ENCODE peak calls at places on chromosomes 13 and 19, in four cellular contexts. P, L, V and J are unnamed samples.

GRCh38 chr13:59038824-59039223 is 1124.9 kb downstream of the DIAPH3 start:
- DNase-seq in P (no peak), L (no peak), V (no peak), J (no peak)

GRCh38 chr13:39876258-39876657 is 220.8 kb downstream of the COG6 start:
- DNase-seq in P (no peak), L (no peak), V (no peak), J (no peak)

GRCh38 chr19:46408611-46409039 is 4.7 kb downstream of the CCDC8 start:
- DNase-seq in P (peak; percentile 88), L (peak; percentile 84), V (peak; percentile 78), J (peak; percentile 90)

GRCh38 chr13:60707878-60708277 is 310.9 kb downstream of the TDRD3 start:
- DNase-seq in P (no peak), L (no peak), V (no peak), J (no peak)

GRCh38 chr13:36217456-36217855 is 3.1 kb upstream of the SOHLH2 start:
- DNase-seq in P (no peak), L (no peak), V (no peak), J (no peak)

GRCh38 chr13:103236213-103236612 is 170.0 kb upstream of the SLC10A2 start:
- DNase-seq in P (no peak), L (no peak), V (no peak), J (no peak)

GRCh38 chr19:17289489-17289888 is 7.8 kb downstream of the ANKLE1 start:
- DNase-seq in P (peak; percentile 80), L (peak; percentile 80), V (peak; percentile 77), J (peak; percentile 79)

GRCh38 chr13:51821666-51822065 is 17.7 kb upstream of the DHRS12 start:
- DNase-seq in P (no peak), L (no peak), V (no peak), J (no peak)

GRCh38 chr19:16252459-16253205 is 54.9 kb downstream of the AP1M1 start:
- DNase-seq in P (peak; percentile 67), L (peak; percentile 38), V (no peak), J (no peak)

GRCh38 chr19:41302624-41303351 is 7.2 kb upstream of the CCDC97 start:
- DNase-seq in P (no peak), L (no peak), V (no peak), J (peak; percentile 69)

GRCh38 chr19:50537769-50538230 is 24.1 kb upstream of the ASPDH start:
- DNase-seq in P (peak; percentile 86), L (peak; percentile 79), V (peak; percentile 83), J (peak; percentile 88)

GRCh38 chr19:1421958-1422305 is 14.5 kb downstream of the DAZAP1 start:
- DNase-seq in P (no peak), L (no peak), V (no peak), J (no peak)

GRCh38 chr19:1418951-1419735 is 11.8 kb downstream of the DAZAP1 start:
- DNase-seq in P (no peak), L (no peak), V (no peak), J (no peak)

GRCh38 chr19:1422360-1422759 is 15.0 kb downstream of the DAZAP1 start:
- DNase-seq in P (no peak), L (no peak), V (no peak), J (no peak)

GRCh38 chr19:1421218-1421957 is 14.0 kb downstream of the DAZAP1 start:
- DNase-seq in P (no peak), L (no peak), V (no peak), J (no peak)

DNA sequence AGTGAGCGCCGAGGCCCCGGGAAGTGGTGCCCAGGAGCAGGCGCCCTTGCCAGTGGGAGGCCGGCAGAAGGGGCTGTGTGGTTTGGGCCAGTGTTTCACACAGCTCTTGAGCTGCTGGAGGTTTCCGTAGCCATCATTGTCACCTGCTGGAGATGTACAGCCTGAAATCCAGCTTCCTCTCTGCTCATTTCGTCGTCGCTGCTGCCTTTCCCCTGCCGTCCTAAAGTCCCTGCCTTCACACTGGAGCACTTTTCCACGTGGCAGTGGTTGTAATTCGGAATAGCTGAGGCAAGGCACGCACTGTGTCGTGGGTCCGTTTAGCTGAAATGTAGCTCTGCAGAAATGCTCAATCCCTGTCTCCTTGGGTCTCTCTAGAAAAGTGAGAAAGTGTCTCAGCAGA is 13.2 kb downstream of the DAZAP1 start:
- DNase-seq in P (no peak), L (no peak), V (no peak), J (no peak)
- H3K36me3 ChIP-seq in P (peaks cover 75% of the 10 kb centered on the region), L (peaks cover 60% of the 10 kb centered on the region), V (peaks cover 5% of the 10 kb centered on the region), J (peaks cover 72% of the 10 kb centered on the region)

GRCh38 chr19:34393031-34393430 is 11.2 kb upstream of the PDCD2L start:
- DNase-seq in P (no peak), L (no peak), V (no peak), J (no peak)
- H3K36me3 ChIP-seq in P (peaks cover 95% of the 10 kb centered on the region), L (peaks cover 100% of the 10 kb centered on the region), V (peaks cover 4% of the 10 kb centered on the region), J (peaks cover 71% of the 10 kb centered on the region)

GRCh38 chr19:1388637-1389026 is 4.9 kb downstream of the NDUFS7 start:
- DNase-seq in P (no peak), L (no peak), V (no peak), J (no peak)

GRCh38 chr19:1389033-1389940 is 5.6 kb downstream of the NDUFS7 start:
- DNase-seq in P (no peak), L (no peak), V (no peak), J (no peak)

GRCh38 chr19:1385816-1386215 is 2.1 kb downstream of the NDUFS7 start:
- DNase-seq in P (no peak), L (no peak), V (no peak), J (no peak)

GRCh38 chr19:1386945-1387683 is 3.4 kb downstream of the NDUFS7 start:
- DNase-seq in P (no peak), L (no peak), V (no peak), J (no peak)

GRCh38 chr19:1387684-1388636 is 4.3 kb downstream of the NDUFS7 start:
- DNase-seq in P (no peak), L (peak; percentile 40), V (no peak), J (no peak)
- H3K36me3 ChIP-seq in P (peaks cover 49% of the 10 kb centered on the region), L (peaks cover 60% of the 10 kb centered on the region), V (no peaks in the 10 kb centered on the region), J (peaks cover 38% of the 10 kb centered on the region)

DNA sequence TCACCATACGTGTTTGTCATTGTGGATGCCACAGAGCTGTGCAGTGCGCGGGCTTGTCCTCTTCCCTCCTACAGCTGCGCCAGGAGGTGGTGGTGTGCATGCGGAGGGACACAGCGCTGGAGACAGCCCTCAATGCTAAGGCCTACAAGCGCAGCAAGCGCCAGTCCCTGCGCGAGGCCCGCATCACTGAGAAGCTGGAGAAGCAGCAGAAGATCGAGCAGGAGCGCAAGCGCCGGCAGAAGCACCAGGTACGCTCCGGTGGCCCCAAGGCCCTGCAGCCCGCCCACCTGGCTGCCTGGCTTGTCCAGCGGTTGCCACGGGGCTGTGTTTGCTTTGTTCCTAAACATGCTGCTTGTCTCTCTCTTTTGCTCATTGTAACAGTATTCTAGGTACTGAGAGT is 30.2 kb downstream of the SMARCA4 start:
- DNase-seq in P (no peak), L (no peak), V (no peak), J (no peak)
- H3K36me3 ChIP-seq in P (peaks cover 98% of the 10 kb centered on the region), L (peaks cover 96% of the 10 kb centered on the region), V (peaks cover 7% of the 10 kb centered on the region), J (peaks cover 95% of the 10 kb centered on the region)

DNA sequence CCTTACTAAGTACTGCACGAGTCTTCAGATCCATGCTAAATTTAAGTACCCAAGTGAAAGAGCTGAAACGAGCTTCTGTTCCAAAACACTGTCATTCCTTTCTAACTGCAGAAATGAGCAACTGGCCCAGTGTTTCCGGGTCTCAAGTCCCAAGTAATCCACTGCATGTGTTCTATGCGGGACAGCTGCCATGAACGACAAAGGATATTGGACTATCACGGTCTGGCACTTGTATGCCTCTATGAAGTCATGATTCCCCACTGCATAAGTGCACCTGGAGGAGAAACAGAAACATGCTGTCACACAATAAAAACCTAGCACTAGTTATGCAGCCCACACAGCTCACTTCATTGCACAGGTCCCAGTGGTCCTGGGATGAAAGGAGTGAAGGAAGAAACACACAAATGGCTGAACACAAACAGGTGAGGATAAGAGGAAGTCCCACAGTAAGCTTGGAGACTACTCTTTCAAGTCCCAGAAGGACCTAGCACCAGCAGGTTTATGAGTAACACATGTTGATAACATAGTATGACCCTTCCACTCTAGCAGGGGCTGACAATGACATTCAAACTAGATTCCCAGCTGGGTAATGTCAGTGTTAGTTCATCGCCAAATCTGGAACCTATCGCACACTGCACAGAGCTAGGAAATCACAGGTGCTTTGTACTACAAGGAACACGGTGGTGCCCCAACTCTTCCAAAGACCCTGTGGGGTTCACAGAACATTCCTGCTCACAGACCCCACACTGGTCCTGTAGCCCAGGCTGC is 11.3 kb downstream of the PCID2 start:
- DNase-seq in P (no peak), L (no peak), V (no peak), J (no peak)
- H3K36me3 ChIP-seq in P (peaks cover 83% of the 10 kb centered on the region), L (peaks cover 80% of the 10 kb centered on the region), V (peaks cover 4% of the 10 kb centered on the region), J (peaks cover 81% of the 10 kb centered on the region)

GRCh38 chr13:23359882-23360281 is 73.6 kb downstream of the SACS start:
- DNase-seq in P (no peak), L (no peak), V (no peak), J (no peak)
- H3K36me3 ChIP-seq in P (peaks cover 62% of the 10 kb centered on the region), L (peaks cover 61% of the 10 kb centered on the region), V (no peaks in the 10 kb centered on the region), J (peaks cover 52% of the 10 kb centered on the region)

DNA sequence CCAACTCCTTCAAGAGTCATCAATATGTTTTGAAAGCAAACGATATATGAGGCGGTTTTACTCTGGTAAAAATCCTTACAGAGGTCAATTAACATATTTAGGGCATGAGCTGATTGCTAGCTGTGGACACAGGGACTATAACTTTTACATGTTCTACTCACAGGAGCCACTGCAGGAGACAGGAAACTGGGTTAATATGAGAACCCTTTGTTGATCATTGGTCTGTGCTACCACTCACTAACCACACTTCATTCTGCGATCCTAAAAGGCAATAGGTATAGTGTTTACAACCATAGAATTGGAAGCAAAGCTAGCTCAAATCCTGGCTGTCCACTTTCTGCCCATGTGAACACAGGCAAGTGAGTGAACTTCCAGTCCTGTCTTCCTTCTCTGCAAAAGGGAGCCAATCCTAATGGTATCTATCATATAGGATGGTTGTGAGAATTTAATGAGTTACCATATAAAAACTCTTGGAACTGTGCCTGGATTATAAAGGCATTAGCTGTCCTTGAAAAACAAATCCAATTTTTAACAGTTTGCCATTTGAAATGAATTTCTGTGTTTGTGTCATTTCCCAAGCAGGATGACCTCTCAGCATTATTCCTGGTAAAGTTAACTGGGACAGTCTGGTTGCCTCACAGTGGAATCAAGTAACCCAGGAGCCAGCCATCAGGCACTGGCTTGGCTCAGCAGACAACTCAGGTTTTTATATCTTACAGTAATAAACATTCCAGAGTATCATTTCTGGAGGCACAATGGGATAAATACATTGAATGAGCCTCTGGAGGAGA is 29.9 kb upstream of the RAP2A start:
- DNase-seq in P (no peak), L (no peak), V (no peak), J (no peak)
- H3K36me3 ChIP-seq in P (no peaks in the 10 kb centered on the region), L (no peaks in the 10 kb centered on the region), V (no peaks in the 10 kb centered on the region), J (no peaks in the 10 kb centered on the region)

GRCh38 chr13:98459171-98459681 is 117.7 kb downstream of the STK24 start:
- DNase-seq in P (no peak), L (no peak), V (no peak), J (no peak)
- H3K36me3 ChIP-seq in P (peaks cover 82% of the 10 kb centered on the region), L (peaks cover 62% of the 10 kb centered on the region), V (no peaks in the 10 kb centered on the region), J (peaks cover 74% of the 10 kb centered on the region)

GRCh38 chr19:5609881-5610280 is 12.7 kb downstream of the SAFB2 start:
- DNase-seq in P (no peak), L (no peak), V (no peak), J (no peak)
- H3K36me3 ChIP-seq in P (peaks cover 92% of the 10 kb centered on the region), L (peaks cover 92% of the 10 kb centered on the region), V (peaks cover 5% of the 10 kb centered on the region), J (peaks cover 92% of the 10 kb centered on the region)

DNA sequence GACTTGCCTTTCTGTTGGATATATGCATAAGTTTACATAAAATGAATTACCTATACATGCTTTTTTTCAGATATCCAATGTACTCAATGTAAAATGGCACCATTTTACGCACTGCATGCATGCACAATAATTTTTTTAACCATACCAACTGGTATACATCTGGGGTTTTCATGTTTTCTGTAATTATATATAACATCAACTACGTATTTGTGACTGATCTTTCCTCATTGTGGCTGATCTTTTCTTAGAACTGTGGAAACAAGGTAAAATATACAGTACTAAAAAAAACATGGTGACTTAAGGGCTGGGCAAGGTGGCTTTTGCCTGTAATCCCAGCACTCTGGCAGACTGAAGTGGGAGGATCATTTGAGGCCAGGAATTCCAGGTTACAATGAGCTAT is 18.5 kb downstream of the PSPC1 start:
- DNase-seq in P (no peak), L (no peak), V (no peak), J (no peak)
- H3K36me3 ChIP-seq in P (peaks cover 37% of the 10 kb centered on the region), L (peaks cover 27% of the 10 kb centered on the region), V (no peaks in the 10 kb centered on the region), J (peaks cover 54% of the 10 kb centered on the region)